ENCODE peak calls at places on chromosomes 6 and 20, in six cellular contexts. X is mesenchymal stem cell, J is DND-41, N is GM12878, K is endothelial cell of umbilical vein, O is fibroblast of lung. Q is an unnamed sample. For H3K4me1, the result is how much of the 10 kb centered on the place peaks cover.

GRCh38 chr6:31901415-31901952 is 402 bp downstream of the ZBTB12 start:
- DNase-seq in X (peak), J (peak), N (no peak), K (peak), O (peak), Q (peak)

GRCh38 chr6:18323935-18324707 is 59.8 kb upstream of the DEK start:
- DNase-seq in X (peak), J (peak), N (no peak), K (peak), O (peak), Q (no peak)

GRCh38 chr6:129369737-129370136 is 340.2 kb downstream of the ARHGAP18 start:
- DNase-seq in X (no peak), J (no peak), N (no peak), K (no peak), O (no peak), Q (no peak)

GRCh38 chr6:80376411-80376810 is 269.9 kb downstream of the BCKDHB start:
- DNase-seq in X (peak), J (no peak), N (no peak), K (peak), O (peak), Q (no peak)

GRCh38 chr6:18978330-18979128 is 591.4 kb downstream of the RNF144B start:
- DNase-seq in X (peak), J (no peak), N (no peak), K (no peak), O (peak), Q (no peak)

GRCh38 chr6:137415127-137415833 is 78.9 kb downstream of the OLIG3 start:
- DNase-seq in X (peak), J (no peak), N (no peak), K (peak), O (peak), Q (peak)

GRCh38 chr20:39249798-39250197 is 287.7 kb downstream of the DHX35 start:
- DNase-seq in X (no peak), J (peak), N (no peak), K (no peak), O (no peak), Q (no peak)

GRCh38 chr6:68777956-68778355 is 142.9 kb downstream of the ADGRB3 start:
- DNase-seq in X (peak), J (no peak), N (no peak), K (no peak), O (peak), Q (no peak)

GRCh38 chr6:56652994-56653393 is 10.3 kb upstream of the DST start:
- DNase-seq in X (peak), J (no peak), N (no peak), K (peak), O (peak), Q (no peak)

GRCh38 chr6:133551847-133552331 is 310.7 kb downstream of the EYA4 start:
- DNase-seq in X (peak), J (no peak), N (no peak), K (no peak), O (peak), Q (no peak)

GRCh38 chr6:21769405-21769851 is 175.9 kb downstream of the SOX4 start:
- DNase-seq in X (peak), J (no peak), N (no peak), K (peak), O (peak), Q (no peak)

GRCh38 chr6:69957990-69958559 is 91.7 kb downstream of the COL19A1 start:
- DNase-seq in X (peak), J (no peak), N (no peak), K (no peak), O (peak), Q (no peak)

GRCh38 chr20:33570743-33571142 is 80.8 kb downstream of the CBFA2T2 start:
- DNase-seq in X (no peak), J (no peak), N (no peak), K (no peak), O (no peak), Q (no peak)

GRCh38 chr20:33569290-33570094 is 79.6 kb downstream of the CBFA2T2 start:
- DNase-seq in X (no peak), J (no peak), N (no peak), K (no peak), O (no peak), Q (no peak)

GRCh38 chr20:33566781-33567603 is 77.1 kb downstream of the CBFA2T2 start:
- DNase-seq in X (no peak), J (no peak), N (no peak), K (no peak), O (no peak), Q (no peak)

GRCh38 chr20:33567949-33568348 is 78.1 kb downstream of the CBFA2T2 start:
- DNase-seq in X (no peak), J (no peak), N (no peak), K (no peak), O (no peak), Q (no peak)

DNA sequence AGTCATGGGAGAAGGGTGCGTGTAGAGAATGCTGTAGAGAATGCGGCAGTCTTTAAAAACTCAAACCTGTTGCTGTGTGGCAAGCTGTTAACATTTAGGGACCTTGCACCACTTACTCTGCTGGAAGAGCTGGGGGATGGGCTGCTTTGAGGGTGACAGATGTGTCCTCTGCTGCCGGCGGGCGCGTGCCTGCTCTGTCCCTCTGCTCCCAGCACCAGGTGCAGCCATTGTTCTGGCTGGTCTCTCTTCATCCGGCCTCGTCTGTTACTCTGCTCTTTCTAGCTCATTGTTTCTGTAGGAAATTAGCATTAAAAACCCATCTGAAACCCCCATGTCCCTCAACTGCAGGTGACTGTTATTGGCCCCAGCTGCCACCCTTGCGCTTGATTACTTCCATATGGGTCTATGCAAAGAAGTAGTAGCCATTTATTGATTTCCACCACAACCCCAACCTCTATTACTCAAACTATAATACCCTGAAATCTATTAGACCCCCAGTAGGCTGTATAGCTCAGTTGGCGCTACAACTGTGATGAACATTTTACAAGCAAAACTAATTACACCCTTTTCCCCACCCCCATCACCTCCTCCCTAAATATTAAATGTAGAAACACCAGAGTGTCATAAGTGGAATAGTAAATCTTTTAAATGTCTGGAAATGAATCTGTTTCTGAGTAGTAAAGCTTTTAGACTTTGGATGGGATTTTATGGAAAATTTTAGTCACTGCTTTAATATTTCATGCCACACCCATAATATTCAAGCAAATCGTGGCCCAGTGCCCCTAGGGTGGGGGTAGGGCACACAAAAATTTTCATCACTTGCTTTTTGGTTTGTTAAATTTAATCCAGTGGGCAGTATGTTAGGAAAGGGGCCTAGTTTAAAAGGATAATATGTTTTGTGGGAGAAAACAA is 78.7 kb downstream of the CBFA2T2 start:
- DNase-seq in X (no peak), J (peak), N (no peak), K (no peak), O (no peak), Q (no peak)
- H3K9ac ChIP-seq in X (peak), J (no peak), N (no peak), K (no peak), O (no peak), Q (no peak)

DNA sequence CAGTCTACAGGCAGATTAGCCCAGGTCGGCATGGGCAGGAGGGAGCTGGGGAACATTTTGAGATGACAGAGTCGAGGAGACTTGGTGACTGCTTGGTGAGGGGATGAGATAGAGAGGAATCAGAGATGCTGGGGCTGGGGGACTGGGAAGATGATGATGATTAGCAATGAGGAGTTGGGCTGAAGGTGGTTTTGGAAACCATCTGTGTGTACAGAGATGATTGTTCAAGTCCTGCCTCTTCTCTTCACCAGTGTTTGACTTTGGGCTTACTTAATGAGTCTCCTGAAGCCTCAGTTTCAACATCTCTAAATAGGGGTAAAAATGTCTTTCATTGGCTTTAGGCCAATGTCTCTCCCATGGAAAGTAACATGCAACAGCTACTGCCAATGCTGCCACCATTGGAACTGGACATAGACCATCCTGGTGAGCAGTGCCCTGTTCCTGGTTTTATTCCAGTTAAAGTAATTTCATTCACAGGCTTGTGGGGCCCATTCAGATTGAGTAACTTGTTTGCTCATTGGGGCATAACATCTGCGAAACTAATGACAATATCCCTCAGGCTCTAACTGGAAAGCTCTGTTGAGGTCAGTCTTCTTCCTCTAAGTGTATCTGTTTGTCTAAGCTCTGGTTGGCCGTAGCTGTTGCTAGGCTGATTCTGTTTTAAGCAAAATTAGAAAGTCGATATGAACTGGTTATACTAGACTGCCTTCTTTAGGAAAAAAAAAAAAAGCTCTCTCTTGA is 99.1 kb downstream of the ARMC2 start:
- DNase-seq in X (peak), J (no peak), N (no peak), K (no peak), O (peak), Q (no peak)
- H3K4me1 ChIP-seq in X (under half), J (under half), N (under half), K (under half), O (under half), Q (under half)

GRCh38 chr6:29627762-29628418 is 5.1 kb downstream of the GABBR1 start:
- DNase-seq in X (peak), J (peak), N (no peak), K (peak), O (peak), Q (peak)

GRCh38 chr6:29631209-29631810 is 1.7 kb downstream of the GABBR1 start:
- DNase-seq in X (peak), J (no peak), N (no peak), K (no peak), O (peak), Q (no peak)

GRCh38 chr6:29628419-29629281 is 4.3 kb downstream of the GABBR1 start:
- DNase-seq in X (peak), J (peak), N (no peak), K (peak), O (peak), Q (peak)

GRCh38 chr6:29626948-29627761 is 5.8 kb downstream of the GABBR1 start:
- DNase-seq in X (no peak), J (no peak), N (no peak), K (no peak), O (no peak), Q (no peak)

DNA sequence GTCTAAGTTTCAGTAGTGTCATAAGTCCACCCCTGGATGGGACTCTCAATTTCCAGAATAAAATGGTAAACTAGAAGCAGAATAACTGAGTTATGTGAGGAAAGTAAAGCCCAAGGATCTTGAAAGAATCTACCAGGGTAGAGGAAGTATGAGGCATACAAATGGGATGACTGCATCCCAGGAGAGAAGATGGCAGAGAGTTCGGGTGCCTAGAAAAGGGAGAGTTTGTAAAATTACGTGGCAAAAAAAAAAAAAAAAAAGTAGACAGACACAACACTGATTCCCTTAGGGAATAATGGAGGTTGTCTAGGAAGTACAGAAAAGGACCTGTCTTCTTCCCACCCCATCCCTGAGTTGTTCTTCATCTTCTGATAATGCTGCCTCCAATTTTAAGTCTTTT is 3.4 kb downstream of the GABBR1 start:
- DNase-seq in X (no peak), J (no peak), N (no peak), K (no peak), O (no peak), Q (no peak)
- H3K9ac ChIP-seq in X (peak), J (peak), N (no peak), K (no peak), O (no peak), Q (no peak)

GRCh38 chr6:123562677-123563076 is 74.1 kb downstream of the TRDN start:
- DNase-seq in X (no peak), J (no peak), N (no peak), K (no peak), O (no peak), Q (no peak)

GRCh38 chr6:123562264-123562663 is 74.5 kb downstream of the TRDN start:
- DNase-seq in X (no peak), J (no peak), N (no peak), K (no peak), O (no peak), Q (no peak)

GRCh38 chr6:123564363-123564762 is 72.4 kb downstream of the TRDN start:
- DNase-seq in X (no peak), J (no peak), N (no peak), K (no peak), O (no peak), Q (no peak)

GRCh38 chr6:123569575-123569974 is 67.2 kb downstream of the TRDN start:
- DNase-seq in X (no peak), J (no peak), N (no peak), K (no peak), O (no peak), Q (no peak)

DNA sequence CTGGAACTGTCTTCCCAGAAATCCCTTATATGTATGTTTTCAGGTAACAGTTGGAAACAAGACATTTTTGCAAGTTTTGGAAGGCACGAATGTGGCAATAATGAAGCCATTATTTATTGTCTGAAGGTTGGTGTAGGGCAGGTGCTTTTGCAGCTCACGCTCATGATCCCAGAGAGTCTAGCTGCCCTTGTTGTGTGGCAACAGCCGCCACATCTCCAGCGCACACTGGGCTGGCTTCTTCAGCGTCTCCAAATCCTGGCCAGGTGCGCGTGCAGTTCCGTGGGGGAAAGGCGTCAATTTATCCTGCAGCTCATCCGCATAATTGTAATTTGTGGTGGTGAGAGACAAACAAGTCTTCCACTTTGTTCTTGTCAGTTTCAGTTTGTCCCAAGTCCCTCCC is 71.2 kb downstream of the TRDN start:
- DNase-seq in X (no peak), J (no peak), N (no peak), K (no peak), O (no peak), Q (no peak)
- H3K4me1 ChIP-seq in X (under half), J (under half), N (under half), K (under half), O (under half), Q (under half)

DNA sequence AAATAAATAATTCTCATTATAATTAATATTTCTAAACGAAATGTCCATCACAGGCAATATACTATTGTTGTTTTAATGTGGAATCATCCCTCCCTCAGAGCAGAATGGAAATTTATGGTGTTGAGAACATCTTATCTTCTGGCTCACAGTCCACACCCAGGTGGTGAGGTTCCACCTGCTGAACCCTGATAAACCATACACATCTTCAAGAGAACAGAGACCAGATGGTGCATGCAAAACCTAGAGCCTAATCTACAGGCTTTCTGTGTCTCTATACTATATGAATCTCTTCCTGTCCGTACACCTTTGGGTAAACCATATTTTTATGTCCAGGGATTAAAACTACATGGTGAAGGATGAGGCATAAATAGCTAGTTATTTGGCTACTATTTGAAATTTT is 52.3 kb upstream of the UFL1 start:
- DNase-seq in X (no peak), J (no peak), N (no peak), K (no peak), O (no peak), Q (no peak)
- H3K9ac ChIP-seq in X (no peak), J (no peak), N (no peak), K (no peak), O (no peak), Q (no peak)

DNA sequence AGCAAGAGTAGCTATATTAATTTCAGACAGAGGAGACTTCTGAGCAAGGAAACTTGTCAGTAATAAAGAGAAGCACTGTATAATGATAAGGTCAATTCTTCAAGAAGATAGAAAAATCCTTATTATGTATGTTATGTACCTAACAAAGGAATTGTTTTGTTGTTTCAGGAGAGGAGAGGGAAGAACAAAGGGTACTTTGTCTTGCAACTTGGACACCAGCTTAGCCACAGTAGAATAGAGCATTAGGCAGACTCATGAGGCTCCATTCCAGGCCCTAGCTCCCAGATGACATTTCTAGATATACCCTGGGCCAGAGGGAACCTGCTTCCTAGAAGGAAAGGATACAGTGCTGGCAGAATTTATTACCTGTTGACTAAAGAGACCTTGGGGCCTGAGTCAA is 6.5 kb upstream of the NUS1 start:
- DNase-seq in X (no peak), J (no peak), N (no peak), K (no peak), O (no peak), Q (no peak)
- H3K4me1 ChIP-seq in X (under half), J (under half), N (under half), K (under half), O (under half), Q (under half)

GRCh38 chr20:34110025-34111013 is 1.7 kb downstream of the EIF2S2 start:
- DNase-seq in X (peak), J (no peak), N (no peak), K (peak), O (peak), Q (no peak)

GRCh38 chr20:34109442-34109841 is 2.6 kb downstream of the EIF2S2 start:
- DNase-seq in X (no peak), J (no peak), N (no peak), K (no peak), O (no peak), Q (no peak)

GRCh38 chr20:34111712-34112599 is at the start of gene EIF2S2:
- DNase-seq in X (peak), J (peak), N (peak), K (peak), O (peak), Q (peak)

GRCh38 chr20:34112600-34113061 is 588 bp upstream of the EIF2S2 start:
- DNase-seq in X (no peak), J (peak), N (no peak), K (peak), O (peak), Q (peak)

GRCh38 chr20:34111057-34111711 is 859 bp downstream of the EIF2S2 start:
- DNase-seq in X (peak), J (peak), N (no peak), K (peak), O (peak), Q (peak)
- H3K9ac ChIP-seq in X (peak), J (peak), N (peak), K (peak), O (peak), Q (peak)